ENCODE peak calls at places on chromosomes 6 and 20, in ten cellular contexts. T, Q, A, K, D, B, X, M, R and J are unnamed samples.
A peak's percentile ranks its signal among the peaks of the same experiment; 100 is the strongest.

GRCh38 chr6:166259296-166259977 is 48.8 kb downstream of the PRR18 start:
- DNase-seq in T (no peak), Q (no peak), A (no peak), K (no peak), D (no peak), B (peak; percentile 57), X (no peak), M (no peak), R (no peak), J (peak; percentile 44)

GRCh38 chr20:20202793-20203192 is 150.5 kb downstream of the CFAP61 start:
- DNase-seq in T (no peak), Q (no peak), A (no peak), K (no peak), D (no peak), B (no peak), X (no peak), M (no peak), R (no peak), J (no peak)

GRCh38 chr6:97305676-97306075 is 22.7 kb upstream of the MMS22L start:
- DNase-seq in T (no peak), Q (no peak), A (no peak), K (peak; percentile 17), D (no peak), B (no peak), X (no peak), M (no peak), R (no peak), J (no peak)

GRCh38 chr6:131954775-131955107 is 3.6 kb upstream of the CCN2 start:
- DNase-seq in T (peak; percentile 82), Q (no peak), A (peak; percentile 99), K (no peak), D (no peak), B (peak; percentile 75), X (no peak), M (no peak), R (peak; percentile 79), J (peak; percentile 91)

GRCh38 chr20:38471245-38471644 is 1.4 kb upstream of the RALGAPB start:
- DNase-seq in T (no peak), Q (no peak), A (no peak), K (no peak), D (no peak), B (no peak), X (no peak), M (no peak), R (no peak), J (peak; percentile 32)

GRCh38 chr6:56637640-56638039 is 5.0 kb downstream of the DST start:
- DNase-seq in T (no peak), Q (peak; percentile 19), A (peak; percentile 80), K (peak; percentile 43), D (no peak), B (no peak), X (no peak), M (no peak), R (no peak), J (no peak)

GRCh38 chr6:93418113-93418447 is 1.3 kb downstream of the EPHA7 start:
- DNase-seq in T (no peak), Q (no peak), A (no peak), K (no peak), D (peak; percentile 10), B (no peak), X (no peak), M (no peak), R (no peak), J (no peak)

GRCh38 chr6:167492096-167492449 is 167.2 kb downstream of the TTLL2 start:
- DNase-seq in T (no peak), Q (no peak), A (no peak), K (no peak), D (peak; percentile 78), B (peak; percentile 75), X (no peak), M (no peak), R (peak; percentile 57), J (no peak)

GRCh38 chr6:100281471-100281878 is 183.2 kb downstream of the SIM1 start:
- DNase-seq in T (no peak), Q (no peak), A (no peak), K (peak; percentile 3), D (no peak), B (no peak), X (no peak), M (no peak), R (no peak), J (no peak)

GRCh38 chr6:36350681-36351091 is 14.0 kb upstream of the BNIP5 start:
- DNase-seq in T (peak; percentile 77), Q (no peak), A (peak; percentile 92), K (no peak), D (no peak), B (peak; percentile 62), X (peak; percentile 67), M (no peak), R (no peak), J (no peak)

GRCh38 chr6:105484238-105485161 is 81.6 kb upstream of the PREP start:
- DNase-seq in T (no peak), Q (peak; percentile 28), A (peak; percentile 55), K (peak; percentile 25), D (no peak), B (no peak), X (peak; percentile 27), M (no peak), R (no peak), J (no peak)

GRCh38 chr6:32175711-32176475 is at the start of gene AGPAT1:
- DNase-seq in T (peak; percentile 97), Q (peak; percentile 90), A (peak; percentile 96), K (peak; percentile 97), D (peak; percentile 100), B (peak; percentile 94), X (peak; percentile 88), M (peak; percentile 98), R (peak; percentile 99), J (peak; percentile 98)

GRCh38 chr6:167495506-167496391 is 170.9 kb downstream of the TTLL2 start:
- DNase-seq in T (no peak), Q (no peak), A (no peak), K (peak; percentile 76), D (peak; percentile 43), B (no peak), X (no peak), M (no peak), R (peak; percentile 48), J (no peak)

GRCh38 chr6:10837692-10837996 is 695 bp downstream of the MAK start:
- DNase-seq in T (no peak), Q (peak; percentile 28), A (no peak), K (no peak), D (peak; percentile 56), B (no peak), X (peak; percentile 35), M (no peak), R (no peak), J (no peak)

GRCh38 chr6:43993881-43994523 is 133.2 kb downstream of the MRPL14 start:
- DNase-seq in T (no peak), Q (no peak), A (no peak), K (no peak), D (no peak), B (no peak), X (no peak), M (no peak), R (peak; percentile 40), J (no peak)

GRCh38 chr20:25066386-25066785 is 8.4 kb upstream of the ACSS1 start:
- DNase-seq in T (peak; percentile 9), Q (no peak), A (no peak), K (no peak), D (no peak), B (no peak), X (no peak), M (no peak), R (no peak), J (no peak)

GRCh38 chr20:8309638-8310037 is 177.6 kb downstream of the PLCB1 start:
- DNase-seq in T (no peak), Q (no peak), A (peak; percentile 15), K (no peak), D (no peak), B (no peak), X (no peak), M (no peak), R (no peak), J (no peak)

GRCh38 chr6:22828179-22829062 is 259.1 kb downstream of the HDGFL1 start:
- DNase-seq in T (peak; percentile 71), Q (no peak), A (peak; percentile 97), K (peak; percentile 72), D (peak; percentile 80), B (no peak), X (no peak), M (no peak), R (no peak), J (no peak)

GRCh38 chr6:155837474-155837873 is 381.8 kb upstream of the NOX3 start:
- DNase-seq in T (no peak), Q (no peak), A (no peak), K (no peak), D (no peak), B (no peak), X (no peak), M (no peak), R (no peak), J (no peak)

GRCh38 chr6:155828989-155829388 is 373.4 kb upstream of the NOX3 start:
- DNase-seq in T (no peak), Q (no peak), A (no peak), K (no peak), D (no peak), B (no peak), X (no peak), M (no peak), R (no peak), J (no peak)

GRCh38 chr6:155829646-155830045 is 374.0 kb upstream of the NOX3 start:
- DNase-seq in T (no peak), Q (no peak), A (no peak), K (no peak), D (no peak), B (no peak), X (no peak), M (no peak), R (no peak), J (no peak)

GRCh38 chr6:155832596-155832995 is 377.0 kb upstream of the NOX3 start:
- DNase-seq in T (no peak), Q (no peak), A (peak; percentile 90), K (no peak), D (no peak), B (no peak), X (no peak), M (no peak), R (no peak), J (no peak)
- TF ChIP-seq CTCF in T (no peak), Q (no peak), A (peak; percentile 40), K (peak; percentile 20), D (peak; percentile 20), B (no peak), X (no peak), M (no peak), R (no peak), J (no peak)

GRCh38 chr20:22402990-22403859 is 181.1 kb downstream of the FOXA2 start:
- DNase-seq in T (no peak), Q (no peak), A (no peak), K (no peak), D (no peak), B (no peak), X (no peak), M (no peak), R (no peak), J (no peak)
- TF ChIP-seq CTCF in T (no peak), Q (peak; percentile 8), A (no peak), K (no peak), D (no peak), B (no peak), X (no peak), M (no peak), R (no peak), J (no peak)

GRCh38 chr6:30763618-30764489 is 19.5 kb upstream of the IER3 start:
- DNase-seq in T (no peak), Q (no peak), A (peak; percentile 54), K (no peak), D (peak; percentile 76), B (no peak), X (no peak), M (no peak), R (no peak), J (no peak)
- TF ChIP-seq CTCF in T (no peak), Q (no peak), A (peak; percentile 21), K (peak; percentile 26), D (peak; percentile 25), B (no peak), X (peak; percentile 36), M (no peak), R (no peak), J (peak; percentile 12)

GRCh38 chr6:101397199-101397598 is 3.7 kb downstream of the GRIK2 start:
- DNase-seq in T (no peak), Q (no peak), A (peak; percentile 70), K (peak; percentile 60), D (no peak), B (no peak), X (no peak), M (no peak), R (no peak), J (no peak)
- TF ChIP-seq CTCF in T (no peak), Q (no peak), A (peak; percentile 54), K (peak; percentile 44), D (peak; percentile 50), B (no peak), X (no peak), M (no peak), R (no peak), J (peak; percentile 41)